ENCODE peak calls at places on chromosomes 7 and 10, in seven cellular contexts. N is H9, O is IMR-90, B is mesendoderm, G is neuronal stem cell, M is H1, V is trophoblast cell. T is an unnamed sample.

GRCh38 chr10:95388539-95388938 is 97.7 kb upstream of the PDLIM1 start:
- DNase-seq in N (no peak), V (no peak), G (no peak), O (no peak), B (no peak), M (no peak), T (peak)

GRCh38 chr7:25527665-25528064 is 299.4 kb upstream of the NPVF start:
- DNase-seq in N (no peak), B (no peak), O (no peak), M (no peak), G (no peak), V (no peak), T (no peak)

GRCh38 chr7:65554-65953 is 126.8 kb upstream of the FAM20C start:
- DNase-seq in O (peak), G (no peak), N (no peak), M (no peak), V (peak), B (no peak), T (peak)

GRCh38 chr7:155360495-155361362 is 63.1 kb downstream of the INSIG1 start:
- DNase-seq in N (no peak), V (no peak), M (no peak), G (no peak), O (no peak), B (no peak), T (no peak)

GRCh38 chr7:76217942-76218566 is 16.4 kb downstream of the SRRM3 start:
- DNase-seq in N (no peak), O (no peak), G (no peak), B (peak), V (no peak), M (no peak), T (no peak)

GRCh38 chr10:114970515-114970914 is 32.5 kb downstream of the TRUB1 start:
- DNase-seq in B (peak), M (peak), N (peak), G (peak), V (peak), O (peak), T (peak)

GRCh38 chr10:6579193-6579903 is 728 bp downstream of the PRKCQ start:
- DNase-seq in V (no peak), G (no peak), B (peak), M (no peak), O (no peak), N (no peak), T (no peak)

GRCh38 chr7:139825666-139826290 is 3.3 kb upstream of the TBXAS1 start:
- DNase-seq in O (peak), V (no peak), B (no peak), N (no peak), M (no peak), G (no peak), T (peak)

GRCh38 chr7:96591900-96592676 is 117.6 kb downstream of the SEM1 start:
- DNase-seq in G (no peak), M (peak), N (no peak), V (peak), B (peak), O (no peak), T (no peak)

GRCh38 chr10:60572511-60573194 is 183.0 kb upstream of the ANK3 start:
- DNase-seq in B (peak), G (peak), M (peak), N (peak), O (peak), V (peak), T (peak)
- H2AK5ac ChIP-seq in B (no peak), G (no peak), M (no peak), N (no peak), O (no peak), V (no peak), T (no peak)

DNA sequence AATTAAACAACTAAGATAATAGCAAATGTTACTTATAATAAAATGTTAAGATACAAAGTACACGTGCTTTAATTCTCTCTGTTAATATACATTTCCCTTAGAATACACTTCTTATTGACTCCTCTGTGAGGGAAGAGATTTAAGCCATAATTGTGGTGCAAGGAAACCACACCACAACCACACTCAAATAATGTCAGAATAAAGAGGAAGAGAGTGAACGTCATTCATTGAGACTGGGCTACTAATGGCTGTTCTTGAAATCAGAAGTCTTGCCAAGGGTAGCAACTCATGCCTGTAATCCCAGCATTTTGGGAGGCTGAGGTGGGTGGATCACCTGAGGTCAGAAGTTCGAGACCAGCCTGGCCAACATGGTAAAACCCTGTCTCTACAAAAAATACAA is 10.0 kb downstream of the FAM171A1 start:
- DNase-seq in B (no peak), V (no peak), G (no peak), O (no peak), N (no peak), M (no peak), T (no peak)
- H2AK5ac ChIP-seq in B (no peak), V (no peak), G (no peak), O (no peak), N (no peak), M (no peak), T (no peak)

DNA sequence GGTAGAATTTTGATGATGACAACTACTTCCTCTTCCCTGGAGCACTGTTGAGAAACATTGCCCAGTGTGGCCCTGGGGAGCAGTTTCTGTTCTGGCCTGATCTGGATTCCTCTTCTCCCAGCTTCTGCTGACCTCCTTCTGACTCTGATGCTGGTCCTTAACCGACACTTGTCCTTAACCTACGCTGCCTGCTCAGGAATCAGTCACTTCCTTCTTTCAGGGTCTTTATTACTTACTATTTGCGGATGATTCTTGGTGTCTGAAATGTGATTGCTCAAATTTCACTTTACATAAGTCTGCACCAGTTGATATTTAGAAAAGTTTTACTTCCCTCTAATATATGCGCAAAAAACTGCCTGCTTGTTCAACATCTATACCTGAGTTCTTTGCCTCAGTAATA is 164.1 kb downstream of the PTEN start:
- DNase-seq in V (no peak), O (no peak), G (no peak), M (no peak), B (no peak), N (no peak), T (no peak)
- H2AK5ac ChIP-seq in V (no peak), O (no peak), G (no peak), M (no peak), B (no peak), N (no peak), T (peak)

GRCh38 chr10:116602648-116603400 is 12.1 kb downstream of the PNLIPRP1 start:
- DNase-seq in V (no peak), N (no peak), G (no peak), O (no peak), M (no peak), B (no peak), T (no peak)

GRCh38 chr10:116597543-116597942 is 6.8 kb downstream of the PNLIPRP1 start:
- DNase-seq in V (no peak), M (no peak), O (no peak), G (no peak), B (no peak), N (no peak), T (no peak)

GRCh38 chr10:116596062-116596461 is 5.3 kb downstream of the PNLIPRP1 start:
- DNase-seq in G (no peak), V (no peak), O (no peak), B (no peak), N (no peak), M (no peak), T (no peak)

GRCh38 chr10:116598326-116598725 is 7.6 kb downstream of the PNLIPRP1 start:
- DNase-seq in M (no peak), G (no peak), N (no peak), B (no peak), V (peak), O (no peak), T (no peak)

DNA sequence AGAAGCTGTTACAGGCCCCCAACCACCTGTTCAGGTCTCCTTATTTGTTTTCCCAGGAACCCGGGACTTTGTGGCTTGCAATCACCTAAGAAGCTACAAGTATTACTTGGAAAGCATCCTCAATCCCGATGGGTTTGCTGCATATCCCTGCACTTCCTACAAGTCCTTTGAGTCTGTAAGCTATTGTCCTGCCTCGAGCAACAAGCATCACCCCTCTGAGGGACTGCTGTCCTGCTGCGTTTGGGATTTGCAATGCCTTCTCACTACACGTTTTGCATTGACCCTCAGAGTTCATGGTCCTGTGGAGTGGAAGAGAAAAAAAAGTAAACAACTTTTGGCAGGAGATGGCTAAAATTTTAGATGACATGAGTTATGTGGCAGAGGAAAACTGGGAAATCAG is 9.2 kb downstream of the PNLIPRP1 start:
- DNase-seq in O (no peak), V (no peak), G (no peak), M (no peak), B (no peak), N (no peak), T (no peak)
- H2AK5ac ChIP-seq in O (no peak), V (no peak), G (no peak), M (no peak), B (no peak), N (no peak), T (no peak)

GRCh38 chr7:31794851-31795250 is 107.8 kb downstream of the PPP1R17 start:
- DNase-seq in N (no peak), V (no peak), M (no peak), G (no peak), B (no peak), O (no peak), T (no peak)
- H2AK5ac ChIP-seq in N (no peak), V (no peak), M (no peak), G (no peak), B (no peak), O (no peak), T (no peak)

GRCh38 chr10:112698774-112699173 is 251.3 kb upstream of the TCF7L2 start:
- DNase-seq in B (no peak), G (no peak), N (no peak), M (no peak), V (no peak), O (no peak), T (no peak)

GRCh38 chr10:112700401-112700800 is 249.6 kb upstream of the TCF7L2 start:
- DNase-seq in B (no peak), N (no peak), V (no peak), M (no peak), O (no peak), G (no peak), T (no peak)

GRCh38 chr10:112695539-112695938 is 248.5 kb downstream of the VTI1A start:
- DNase-seq in G (no peak), N (no peak), B (no peak), O (no peak), V (no peak), M (no peak), T (no peak)

GRCh38 chr10:112701528-112702295 is 248.3 kb upstream of the TCF7L2 start:
- DNase-seq in V (no peak), G (no peak), B (no peak), M (no peak), N (no peak), O (no peak), T (no peak)

GRCh38 chr10:112696587-112696986 is 249.6 kb downstream of the VTI1A start:
- DNase-seq in G (no peak), O (peak), M (no peak), B (no peak), N (no peak), V (no peak), T (no peak)
- H2AK5ac ChIP-seq in G (no peak), O (no peak), M (no peak), B (no peak), N (no peak), V (no peak), T (no peak)

T was measured in mesenchymal stem cell.